ENCODE peak calls at places on chromosomes 12 and 14, in nine cellular contexts. E is stomach, B is transverse colon, R is suprapubic skin, J is K562, T is SK-N-SH, I is sigmoid colon, A is H1, U is GM12878. N is an unnamed sample.

GRCh38 chr12:26274441-26275312 is 79.3 kb downstream of the SSPN start:
- DNase-seq in E (peak), B (peak), R (peak), J (peak), T (peak), I (peak), A (peak), U (peak), N (no peak)

GRCh38 chr12:16324772-16325171 is 22.7 kb upstream of the MGST1 start:
- DNase-seq in E (no peak), B (no peak), R (no peak), J (no peak), T (no peak), I (no peak), A (no peak), U (no peak), N (no peak)

GRCh38 chr14:102736956-102737355 is 40.3 kb upstream of the TRAF3 start:
- DNase-seq in E (no peak), B (no peak), R (peak), J (no peak), T (no peak), I (no peak), A (no peak), U (no peak), N (no peak)

GRCh38 chr14:60232185-60232584 is 16.8 kb upstream of the PPM1A start:
- DNase-seq in E (no peak), B (no peak), R (no peak), J (no peak), T (no peak), I (no peak), A (no peak), U (no peak), N (no peak)

GRCh38 chr12:99553461-99553860 is 94.1 kb upstream of the GARIN6 start:
- DNase-seq in E (no peak), B (no peak), R (no peak), J (no peak), T (no peak), I (no peak), A (no peak), U (no peak), N (no peak)

GRCh38 chr12:117408161-117408791 is 46.9 kb upstream of the NOS1 start:
- DNase-seq in E (peak), B (peak), R (no peak), J (no peak), T (peak), I (no peak), A (no peak), U (no peak), N (peak)

GRCh38 chr12:10851243-10851858 is 2.1 kb upstream of the PRR4 start:
- DNase-seq in E (no peak), B (no peak), R (no peak), J (no peak), T (no peak), I (no peak), A (no peak), U (no peak), N (no peak)

GRCh38 chr14:68653108-68653507 is 139.8 kb downstream of the ZFP36L1 start:
- DNase-seq in E (no peak), B (no peak), R (no peak), J (no peak), T (no peak), I (no peak), A (no peak), U (no peak), N (no peak)

GRCh38 chr14:45426685-45427282 is 173.8 kb upstream of the MIS18BP1 start:
- DNase-seq in E (no peak), B (no peak), R (no peak), J (peak), T (peak), I (no peak), A (peak), U (peak), N (no peak)

GRCh38 chr12:18658829-18659228 is 79.0 kb downstream of the PLCZ1 start:
- DNase-seq in E (no peak), B (no peak), R (no peak), J (no peak), T (no peak), I (no peak), A (no peak), U (no peak), N (no peak)

GRCh38 chr12:92649511-92650227 is 53.1 kb upstream of the PLEKHG7 start:
- DNase-seq in E (peak), B (peak), R (no peak), J (peak), T (peak), I (peak), A (peak), U (peak), N (peak)

GRCh38 chr14:34794217-34794616 is 79.8 kb upstream of the CFL2 start:
- DNase-seq in E (no peak), B (no peak), R (no peak), J (no peak), T (no peak), I (no peak), A (no peak), U (no peak), N (no peak)

GRCh38 chr12:26935636-26936378 is 2.0 kb downstream of the INTS13 start:
- DNase-seq in E (no peak), B (no peak), R (no peak), J (peak), T (no peak), I (no peak), A (no peak), U (no peak), N (no peak)

GRCh38 chr12:6183689-6184441 is 16.3 kb upstream of the CD9 start:
- DNase-seq in E (peak), B (peak), R (no peak), J (no peak), T (no peak), I (peak), A (no peak), U (no peak), N (no peak)

GRCh38 chr12:30515351-30515750 is 180.3 kb downstream of the IPO8 start:
- DNase-seq in E (no peak), B (no peak), R (no peak), J (no peak), T (peak), I (no peak), A (no peak), U (no peak), N (no peak)

GRCh38 chr14:29085546-29085945 is 319.0 kb downstream of the FOXG1 start:
- DNase-seq in E (no peak), B (no peak), R (no peak), J (peak), T (peak), I (no peak), A (peak), U (no peak), N (no peak)

GRCh38 chr12:22858849-22859569 is 234.0 kb downstream of the ETNK1 start:
- DNase-seq in E (no peak), B (no peak), R (no peak), J (no peak), T (no peak), I (no peak), A (no peak), U (no peak), N (no peak)

GRCh38 chr12:124551268-124552144 is 15.9 kb downstream of the NCOR2 start:
- DNase-seq in E (peak), B (peak), R (no peak), J (peak), T (peak), I (peak), A (no peak), U (no peak), N (peak)

GRCh38 chr14:38420045-38420444 is 164.2 kb upstream of the CLEC14A start:
- DNase-seq in E (no peak), B (no peak), R (no peak), J (no peak), T (no peak), I (no peak), A (no peak), U (no peak), N (no peak)

GRCh38 chr12:109731231-109731731 is 17.7 kb downstream of the FAM222A start:
- DNase-seq in E (peak), B (no peak), R (peak), J (no peak), T (peak), I (peak), A (no peak), U (no peak), N (no peak)

GRCh38 chr12:42326466-42327226 is 679 bp downstream of the PPHLN1 start:
- DNase-seq in E (no peak), B (peak), R (no peak), J (peak), T (peak), I (no peak), A (no peak), U (no peak), N (no peak)

GRCh38 chr12:28704477-28705169 is 444.5 kb upstream of the FAR2 start:
- DNase-seq in E (no peak), B (no peak), R (no peak), J (no peak), T (no peak), I (no peak), A (no peak), U (no peak), N (no peak)

GRCh38 chr12:90128526-90128925 is 419.9 kb upstream of the ATP2B1 start:
- DNase-seq in E (no peak), B (no peak), R (no peak), J (no peak), T (no peak), I (no peak), A (no peak), U (no peak), N (no peak)

GRCh38 chr14:88392609-88393008 is 7.2 kb downstream of the SPATA7 start:
- DNase-seq in E (no peak), B (no peak), R (no peak), J (no peak), T (no peak), I (no peak), A (no peak), U (no peak), N (no peak)

GRCh38 chr14:99472937-99473336 is 7.7 kb downstream of the SETD3 start:
- DNase-seq in E (no peak), B (no peak), R (no peak), J (no peak), T (no peak), I (no peak), A (no peak), U (no peak), N (no peak)

GRCh38 chr14:104799657-104800599 is 973 bp upstream of the ZBTB42 start:
- DNase-seq in E (peak), B (peak), R (peak), J (peak), T (peak), I (peak), A (peak), U (no peak), N (peak)

GRCh38 chr14:50719911-50720759 is 52.0 kb upstream of the SAV1 start:
- DNase-seq in E (no peak), B (no peak), R (no peak), J (no peak), T (no peak), I (no peak), A (no peak), U (no peak), N (no peak)

GRCh38 chr12:1473418-1473817 is 121.0 kb downstream of the FBXL14 start:
- DNase-seq in E (no peak), B (peak), R (no peak), J (no peak), T (no peak), I (no peak), A (no peak), U (no peak), N (no peak)

GRCh38 chr14:52078093-52078492 is 9.2 kb upstream of the NID2 start:
- DNase-seq in E (no peak), B (no peak), R (no peak), J (no peak), T (no peak), I (no peak), A (no peak), U (no peak), N (no peak)

GRCh38 chr12:12616512-12617275 is 5.0 kb downstream of the CREBL2 start:
- DNase-seq in E (no peak), B (no peak), R (no peak), J (no peak), T (no peak), I (no peak), A (no peak), U (no peak), N (no peak)

GRCh38 chr12:111221296-111222026 is 147.4 kb downstream of the PHETA1 start:
- DNase-seq in E (no peak), B (no peak), R (no peak), J (no peak), T (no peak), I (no peak), A (no peak), U (no peak), N (no peak)

GRCh38 chr12:111222027-111222414 is 146.9 kb downstream of the PHETA1 start:
- DNase-seq in E (no peak), B (no peak), R (no peak), J (no peak), T (no peak), I (no peak), A (no peak), U (no peak), N (no peak)

GRCh38 chr12:111220363-111220762 is 148.5 kb downstream of the PHETA1 start:
- DNase-seq in E (no peak), B (no peak), R (no peak), J (no peak), T (no peak), I (no peak), A (no peak), U (no peak), N (no peak)

GRCh38 chr12:111224196-111225066 is 144.5 kb downstream of the PHETA1 start:
- DNase-seq in E (no peak), B (no peak), R (no peak), J (no peak), T (peak), I (no peak), A (no peak), U (no peak), N (no peak)

DNA sequence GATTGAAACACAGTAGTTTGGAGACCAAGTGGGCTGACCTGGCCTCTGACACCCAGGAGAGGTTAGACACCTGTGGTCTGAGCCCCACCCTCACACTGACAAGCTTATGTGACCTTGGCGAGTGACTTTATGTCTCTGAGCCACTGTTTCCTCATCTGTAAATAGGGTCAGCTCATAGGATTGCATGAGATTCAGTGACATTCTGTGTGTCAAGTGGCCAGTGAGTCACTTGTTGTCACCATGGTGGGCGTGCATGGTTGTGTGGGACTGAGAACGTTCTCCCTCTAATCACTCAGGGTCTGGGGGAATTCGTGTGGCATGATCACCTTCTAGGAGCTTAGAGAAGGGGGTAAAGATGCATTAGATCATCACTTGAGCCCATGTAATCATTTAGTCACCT is 146.4 kb downstream of the PHETA1 start:
- DNase-seq in E (no peak), B (no peak), R (no peak), J (no peak), T (no peak), I (no peak), A (no peak), U (no peak), N (no peak)
- H3K27ac ChIP-seq in E (no peak), B (no peak), R (no peak), J (no peak), T (peak), I (no peak), A (no peak), U (no peak), N (no peak)

GRCh38 chr12:121579981-121580868 is 598 bp downstream of the KDM2B start:
- DNase-seq in E (peak), B (peak), R (peak), J (peak), T (peak), I (peak), A (peak), U (no peak), N (peak)

GRCh38 chr12:121582583-121583333 is 1.9 kb upstream of the KDM2B start:
- DNase-seq in E (no peak), B (no peak), R (no peak), J (peak), T (no peak), I (no peak), A (peak), U (no peak), N (no peak)

GRCh38 chr12:121579190-121579791 is 1.5 kb downstream of the KDM2B start:
- DNase-seq in E (peak), B (peak), R (peak), J (peak), T (peak), I (peak), A (no peak), U (no peak), N (peak)

GRCh38 chr12:121580959-121581680 is at the start of gene KDM2B:
- DNase-seq in E (peak), B (peak), R (no peak), J (peak), T (peak), I (peak), A (no peak), U (no peak), N (peak)

DNA sequence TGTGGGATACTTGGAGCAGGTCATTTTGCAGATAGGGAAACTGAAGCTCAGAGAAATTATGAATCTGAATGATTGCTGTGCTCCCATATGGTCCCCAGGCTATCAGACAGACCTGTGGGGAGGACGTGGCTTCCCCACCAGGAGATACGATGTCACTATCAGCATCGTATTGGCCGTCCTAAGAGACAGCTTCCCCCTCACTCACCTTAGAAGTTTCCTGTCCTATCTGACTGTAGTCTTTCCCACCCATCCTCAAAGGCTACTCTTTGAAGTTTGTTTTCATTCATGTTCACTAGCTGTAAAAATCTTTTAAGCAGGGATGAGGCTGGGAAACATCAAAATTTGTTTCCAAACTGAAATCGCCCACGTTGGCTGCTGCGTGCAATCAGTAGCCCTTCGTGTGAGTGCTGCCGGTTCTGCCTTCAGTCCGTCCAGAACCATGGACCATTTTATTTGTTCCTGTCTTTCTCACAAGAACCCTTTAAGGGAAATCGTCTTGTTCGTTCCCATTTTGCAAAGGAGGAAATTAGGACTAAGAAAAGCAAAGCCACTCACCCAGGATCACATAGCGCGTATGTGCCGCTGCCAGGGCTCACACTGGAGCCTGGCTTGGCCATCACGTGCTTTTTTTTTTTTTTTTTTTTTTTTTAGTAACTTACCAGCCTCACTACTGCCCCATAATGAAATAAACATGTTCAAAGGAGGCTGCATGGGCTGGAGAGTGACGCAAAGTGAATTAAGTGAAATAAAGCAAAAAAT is 1.0 kb upstream of the KDM2B start:
- DNase-seq in E (peak), B (peak), R (no peak), J (no peak), T (peak), I (no peak), A (no peak), U (no peak), N (no peak)
- TF ChIP-seq POLR2AphosphoS5 in E (peak), B (peak), R (no peak), J (no peak), T (peak), I (peak), A (peak), U (no peak), N (peak)

GRCh38 chr14:76550534-76550933 is 174.6 kb downstream of the ESRRB start:
- DNase-seq in E (no peak), B (no peak), R (no peak), J (no peak), T (no peak), I (no peak), A (no peak), U (no peak), N (no peak)
- TF ChIP-seq EP300 in E (no peak), B (no peak), R (no peak), J (no peak), T (no peak), I (no peak), A (no peak), U (no peak), N (no peak)

GRCh38 chr14:72699852-72700257 is 194.0 kb downstream of the DPF3 start:
- DNase-seq in E (no peak), B (no peak), R (no peak), J (peak), T (no peak), I (peak), A (no peak), U (no peak), N (no peak)
- H3K27ac ChIP-seq in E (no peak), B (no peak), R (no peak), J (no peak), T (no peak), I (no peak), A (no peak), U (no peak), N (no peak)

GRCh38 chr12:52058631-52059324 is 7.5 kb downstream of the NR4A1 start:
- DNase-seq in E (no peak), B (peak), R (no peak), J (no peak), T (no peak), I (peak), A (no peak), U (no peak), N (no peak)

GRCh38 chr12:52057958-52058576 is 6.8 kb downstream of the NR4A1 start:
- DNase-seq in E (no peak), B (no peak), R (no peak), J (no peak), T (no peak), I (peak), A (no peak), U (no peak), N (no peak)

GRCh38 chr12:52060498-52061177 is 9.1 kb upstream of the ATG101 start:
- DNase-seq in E (no peak), B (peak), R (no peak), J (no peak), T (no peak), I (peak), A (no peak), U (no peak), N (peak)

GRCh38 chr12:52061470-52062166 is 8.2 kb upstream of the ATG101 start:
- DNase-seq in E (no peak), B (no peak), R (no peak), J (no peak), T (no peak), I (peak), A (no peak), U (no peak), N (peak)

DNA sequence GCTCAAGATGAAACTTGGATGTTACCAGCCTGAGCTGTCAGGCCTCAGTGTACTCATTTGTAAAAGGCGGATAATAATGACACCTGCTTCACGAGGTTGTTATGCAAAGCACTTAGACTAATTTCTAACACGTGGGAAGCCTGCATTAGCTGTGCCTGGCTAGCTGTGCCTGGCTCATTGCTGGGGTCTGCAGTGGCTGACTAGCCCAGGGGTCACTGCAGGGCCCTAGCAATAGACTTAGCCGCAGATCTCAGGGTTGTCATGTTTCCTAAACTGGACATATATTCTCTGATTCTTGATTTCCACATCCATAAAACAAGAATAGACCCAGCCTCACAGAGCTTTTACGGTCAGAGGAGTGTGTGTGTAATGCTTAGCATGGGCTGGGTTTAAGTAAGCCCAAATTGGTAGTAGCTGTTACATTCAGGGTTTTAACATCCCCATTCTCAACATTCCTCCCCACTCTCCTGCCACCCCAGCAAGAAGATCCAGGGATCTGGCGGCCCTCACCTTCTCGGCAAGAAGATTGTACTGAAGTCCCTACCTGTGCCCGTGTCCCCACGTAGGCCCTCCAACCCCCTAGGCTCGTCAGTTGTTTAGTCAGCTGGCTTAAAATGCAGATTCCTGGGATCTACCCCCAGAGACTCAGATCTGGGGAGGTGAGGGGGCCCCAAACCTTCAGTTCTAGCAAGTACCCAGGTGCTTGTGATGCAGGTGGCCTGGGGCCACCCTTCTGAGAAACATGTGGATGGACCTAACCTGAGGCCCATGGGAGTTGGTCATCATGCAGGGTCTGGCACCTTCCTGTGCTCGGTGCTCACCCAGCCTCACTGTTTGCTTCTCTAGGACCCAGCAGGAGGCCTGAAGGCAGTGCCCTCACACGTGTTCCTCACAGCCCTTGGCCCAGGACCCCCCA is 8.6 kb downstream of the NR4A1 start:
- DNase-seq in E (no peak), B (peak), R (no peak), J (no peak), T (no peak), I (peak), A (no peak), U (no peak), N (no peak)
- TF ChIP-seq POLR2AphosphoS5 in E (peak), B (peak), R (no peak), J (no peak), T (no peak), I (peak), A (no peak), U (peak), N (peak)